ENCODE peak calls at places on chromosomes 2 and 18, in nine cellular contexts. N, S, O, E, U, X, W, V and M are unnamed samples.

GRCh38 chr2:192286093-192286701 is 91.5 kb upstream of the TMEFF2 start:
- DNase-seq in N (peak), S (no peak), O (peak), E (peak), U (no peak), X (no peak), W (no peak), V (peak), M (no peak)

GRCh38 chr2:172053486-172053885 is 31.8 kb upstream of the DLX1 start:
- DNase-seq in N (no peak), S (no peak), O (no peak), E (no peak), U (no peak), X (no peak), W (no peak), V (no peak), M (no peak)

GRCh38 chr2:122341007-122341406 is 585.6 kb downstream of the TSN start:
- DNase-seq in N (no peak), S (no peak), O (no peak), E (no peak), U (no peak), X (no peak), W (no peak), V (no peak), M (no peak)

GRCh38 chr18:6877288-6877687 is 147.8 kb downstream of the ARHGAP28 start:
- DNase-seq in N (no peak), S (no peak), O (no peak), E (no peak), U (no peak), X (no peak), W (no peak), V (no peak), M (no peak)

GRCh38 chr2:23524261-23524706 is 139.3 kb downstream of the KLHL29 start:
- DNase-seq in N (peak), S (no peak), O (no peak), E (no peak), U (no peak), X (no peak), W (no peak), V (peak), M (no peak)

GRCh38 chr2:64470921-64471320 is 17.0 kb downstream of the LGALSL start:
- DNase-seq in N (no peak), S (no peak), O (no peak), E (no peak), U (no peak), X (no peak), W (no peak), V (no peak), M (no peak)

GRCh38 chr2:144452169-144453038 is 67.5 kb downstream of the ZEB2 start:
- DNase-seq in N (no peak), S (no peak), O (no peak), E (no peak), U (no peak), X (no peak), W (no peak), V (no peak), M (no peak)

GRCh38 chr18:45670281-45670962 is 53.6 kb upstream of the SLC14A1 start:
- DNase-seq in N (no peak), S (no peak), O (no peak), E (no peak), U (no peak), X (no peak), W (no peak), V (no peak), M (no peak)

GRCh38 chr2:38443021-38443541 is 66.0 kb upstream of the ATL2 start:
- DNase-seq in N (peak), S (no peak), O (no peak), E (no peak), U (no peak), X (no peak), W (no peak), V (no peak), M (no peak)

GRCh38 chr2:168661404-168661869 is 141.0 kb upstream of the NOSTRIN start:
- DNase-seq in N (no peak), S (no peak), O (no peak), E (no peak), U (no peak), X (no peak), W (no peak), V (no peak), M (no peak)

GRCh38 chr2:61434314-61434713 is 36.6 kb downstream of the USP34 start:
- DNase-seq in N (no peak), S (no peak), O (no peak), E (no peak), U (no peak), X (no peak), W (no peak), V (no peak), M (no peak)

DNA sequence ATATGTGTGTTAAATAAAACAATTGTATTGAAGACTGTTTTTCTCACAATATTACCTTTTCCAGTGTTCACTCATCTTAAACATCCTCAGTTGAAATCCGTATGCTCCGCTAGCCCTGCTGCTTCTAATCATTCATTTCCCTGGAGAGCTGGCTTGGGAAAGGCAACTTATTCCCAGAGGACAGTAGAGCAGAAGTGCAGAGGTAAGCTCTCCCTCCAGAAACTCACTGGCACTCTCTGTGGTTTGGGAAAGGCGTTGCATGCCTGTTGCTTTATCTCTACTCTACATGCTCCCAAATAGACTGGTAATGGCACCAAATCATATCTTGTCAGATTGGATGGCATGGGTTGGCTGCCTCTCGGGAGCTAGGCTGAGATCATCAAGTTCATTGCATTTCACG is 117.1 kb upstream of the BOD1L2 start:
- DNase-seq in N (no peak), S (no peak), O (peak), E (no peak), U (no peak), X (no peak), W (no peak), V (no peak), M (no peak)
- H3K27ac ChIP-seq in N (no peak), S (no peak), O (no peak), E (no peak), U (no peak), X (no peak), W (no peak), V (no peak), M (no peak)

DNA sequence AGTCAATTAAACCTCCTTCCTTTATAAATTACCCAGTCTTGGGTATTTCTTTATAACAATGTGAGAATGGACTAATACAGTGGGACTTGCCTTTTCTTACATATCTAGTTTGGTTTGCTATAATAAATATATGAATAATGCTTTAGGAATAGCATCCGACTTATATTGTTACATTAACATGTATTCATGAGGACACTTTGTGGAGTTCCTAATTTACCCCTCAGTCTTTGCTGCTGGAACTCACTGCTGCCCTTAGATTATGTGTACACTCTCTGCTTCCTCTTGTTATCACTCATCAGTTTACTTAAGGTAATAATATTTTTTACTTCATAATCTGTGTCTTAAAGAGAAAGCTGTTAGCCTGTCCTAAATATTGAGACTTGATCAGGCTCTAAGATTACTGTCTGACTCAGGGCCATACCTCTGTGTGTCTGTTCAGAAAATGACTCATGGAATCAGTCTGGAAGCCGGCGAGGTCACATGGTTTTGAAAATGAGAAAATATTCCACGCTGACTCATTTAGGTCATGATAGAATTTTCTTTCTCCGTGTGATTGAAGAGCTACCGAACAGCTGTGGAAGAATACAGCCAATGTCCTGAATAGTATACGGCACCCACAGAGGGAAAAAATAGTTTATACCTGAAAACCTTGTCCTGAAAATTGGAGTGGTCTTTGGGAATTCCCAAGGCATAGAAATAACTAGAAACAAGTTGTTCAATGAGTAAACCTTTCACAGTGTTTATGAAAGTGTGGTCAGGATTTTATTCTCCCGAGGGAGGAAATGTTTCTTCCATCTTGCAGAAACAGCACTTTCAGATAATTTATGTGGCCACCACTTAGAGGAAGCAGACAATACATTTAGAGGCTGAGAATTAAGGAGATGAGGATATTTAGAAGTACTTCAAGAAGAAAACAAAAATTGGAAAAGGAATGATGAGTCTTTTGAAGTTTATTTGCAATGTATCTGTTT is 156.4 kb downstream of the DSEL start:
- DNase-seq in N (no peak), S (no peak), O (peak), E (no peak), U (peak), X (peak), W (no peak), V (peak), M (no peak)
- H3K27ac ChIP-seq in N (no peak), S (peak), O (no peak), E (no peak), U (peak), X (peak), W (peak), V (no peak), M (no peak)

GRCh38 chr2:237894986-237895543 is 35.6 kb downstream of the RAMP1 start:
- DNase-seq in N (no peak), S (no peak), O (no peak), E (no peak), U (no peak), X (no peak), W (no peak), V (no peak), M (no peak)
- H3K27ac ChIP-seq in N (no peak), S (peak), O (no peak), E (peak), U (peak), X (peak), W (peak), V (peak), M (peak)

GRCh38 chr2:165008916-165009315 is 53.6 kb upstream of the SLC38A11 start:
- DNase-seq in N (no peak), S (no peak), O (no peak), E (no peak), U (no peak), X (no peak), W (no peak), V (peak), M (no peak)
- H3K27ac ChIP-seq in N (no peak), S (peak), O (no peak), E (no peak), U (no peak), X (no peak), W (no peak), V (peak), M (peak)

GRCh38 chr2:173584676-173585453 is 230.2 kb downstream of the CDCA7 start:
- DNase-seq in N (no peak), S (no peak), O (no peak), E (no peak), U (no peak), X (no peak), W (no peak), V (no peak), M (no peak)

GRCh38 chr2:173588931-173589369 is 234.3 kb downstream of the CDCA7 start:
- DNase-seq in N (no peak), S (no peak), O (no peak), E (no peak), U (no peak), X (no peak), W (no peak), V (peak), M (no peak)

GRCh38 chr2:173593109-173593508 is 238.4 kb downstream of the CDCA7 start:
- DNase-seq in N (no peak), S (no peak), O (no peak), E (no peak), U (no peak), X (no peak), W (no peak), V (no peak), M (no peak)

GRCh38 chr2:173590278-173590811 is 235.7 kb downstream of the CDCA7 start:
- DNase-seq in N (peak), S (no peak), O (peak), E (no peak), U (no peak), X (no peak), W (peak), V (peak), M (peak)

GRCh38 chr2:173589604-173590277 is 235.1 kb downstream of the CDCA7 start:
- DNase-seq in N (peak), S (no peak), O (no peak), E (no peak), U (no peak), X (no peak), W (no peak), V (peak), M (no peak)
- H3K27ac ChIP-seq in N (peak), S (no peak), O (no peak), E (no peak), U (no peak), X (no peak), W (peak), V (peak), M (no peak)